ENCODE peak calls at places on chromosomes 5 and 9, in ten cellular contexts. C is HFF-Myc; V is HT-29; W is stimulated activated CD8-positive, alpha-beta memory T cell treated with anti-CD3 and anti-CD28 coated beads, Interleukin-15, amount 100 ng/mL, for 48 hours; Q is SK-N-DZ; T is HuH-7; I is globus pallidus; Y is left cardiac atrium; N is neural progenitor cell; P is smooth muscle cell of the brain vasculature. E is an unnamed sample.

GRCh38 chr9:34602906-34603305 is 9.0 kb downstream of the RPP25L start:
- DNase-seq in C (no peak), V (no peak), W (no peak), Q (no peak), T (no peak), I (no peak), Y (no peak), N (no peak), P (no peak), E (no peak)

GRCh38 chr9:12878342-12878978 is 103.6 kb downstream of the LURAP1L start:
- DNase-seq in C (no peak), V (peak), W (no peak), Q (no peak), T (no peak), I (no peak), Y (no peak), N (no peak), P (no peak), E (no peak)

GRCh38 chr5:28580616-28581015 is 1542.2 kb upstream of the CDH9 start:
- DNase-seq in C (no peak), V (no peak), W (no peak), Q (no peak), T (no peak), I (no peak), Y (no peak), N (no peak), P (peak), E (no peak)

GRCh38 chr5:138528208-138528607 is 14.8 kb downstream of the ETF1 start:
- DNase-seq in C (no peak), V (no peak), W (no peak), Q (no peak), T (no peak), I (no peak), Y (no peak), N (no peak), P (no peak), E (no peak)

GRCh38 chr5:115626444-115626823 is 598 bp upstream of the TMED7 start:
- DNase-seq in C (no peak), V (no peak), W (no peak), Q (no peak), T (peak), I (no peak), Y (no peak), N (no peak), P (no peak), E (no peak)

GRCh38 chr5:113119271-113119924 is 142.8 kb downstream of the DCP2 start:
- DNase-seq in C (no peak), V (no peak), W (no peak), Q (peak), T (no peak), I (peak), Y (peak), N (no peak), P (no peak), E (no peak)

GRCh38 chr5:41279040-41279439 is 65.7 kb upstream of the C6 start:
- DNase-seq in C (no peak), V (no peak), W (no peak), Q (no peak), T (no peak), I (no peak), Y (no peak), N (no peak), P (no peak), E (no peak)

GRCh38 chr5:123559434-123559775 is 47.4 kb downstream of the CSNK1G3 start:
- DNase-seq in C (no peak), V (no peak), W (no peak), Q (no peak), T (no peak), I (no peak), Y (no peak), N (no peak), P (no peak), E (no peak)

GRCh38 chr9:124593080-124594058 is 86.2 kb upstream of the NR5A1 start:
- DNase-seq in C (peak), V (no peak), W (no peak), Q (peak), T (no peak), I (no peak), Y (no peak), N (peak), P (no peak), E (no peak)

GRCh38 chr9:38087934-38088925 is 19.2 kb upstream of the SHB start:
- DNase-seq in C (no peak), V (peak), W (no peak), Q (peak), T (peak), I (peak), Y (peak), N (peak), P (no peak), E (peak)

E was measured in HEK293T.